ENCODE peak calls at places on chromosomes 5 and 9, in seven cellular contexts. One of them, this sample, is unnamed.

GRCh38 chr5:15821506-15821905 is 321.5 kb downstream of the FBXL7 start:
- DNase-seq in uterus: no peak
- DNase-seq in HCEC 1CT: peak
- DNase-seq in AG08395: peak
- DNase-seq in colonic mucosa: no peak
- DNase-seq in stimulated activated CD8-positive, alpha-beta memory T cell treated with anti-CD3 and anti-CD28 coated beads, Interleukin-4, amount 100 ng/mL, for 48 hours: no peak
- DNase-seq in NCI-H1930: no peak
- DNase-seq in this sample: no peak

GRCh38 chr9:71614409-71614808 is 153.9 kb downstream of the CEMIP2 start:
- DNase-seq in uterus: no peak
- DNase-seq in HCEC 1CT: no peak
- DNase-seq in stimulated activated CD8-positive, alpha-beta memory T cell treated with anti-CD3 and anti-CD28 coated beads, Interleukin-4, amount 100 ng/mL, for 48 hours: no peak
- DNase-seq in AG08395: no peak
- DNase-seq in NCI-H1930: no peak
- DNase-seq in colonic mucosa: no peak
- DNase-seq in this sample: no peak

GRCh38 chr5:157335534-157336422 is 69.9 kb downstream of the CYFIP2 start:
- DNase-seq in HCEC 1CT: peak
- DNase-seq in stimulated activated CD8-positive, alpha-beta memory T cell treated with anti-CD3 and anti-CD28 coated beads, Interleukin-4, amount 100 ng/mL, for 48 hours: no peak
- DNase-seq in uterus: no peak
- DNase-seq in NCI-H1930: no peak
- DNase-seq in AG08395: peak
- DNase-seq in colonic mucosa: no peak
- DNase-seq in this sample: no peak

GRCh38 chr5:57711471-57711870 is 228.9 kb upstream of the ACTBL2 start:
- DNase-seq in stimulated activated CD8-positive, alpha-beta memory T cell treated with anti-CD3 and anti-CD28 coated beads, Interleukin-4, amount 100 ng/mL, for 48 hours: no peak
- DNase-seq in HCEC 1CT: no peak
- DNase-seq in AG08395: no peak
- DNase-seq in NCI-H1930: no peak
- DNase-seq in colonic mucosa: no peak
- DNase-seq in uterus: no peak
- DNase-seq in this sample: no peak

GRCh38 chr9:93052791-93053540 is 5.5 kb upstream of the SUSD3 start:
- DNase-seq in stimulated activated CD8-positive, alpha-beta memory T cell treated with anti-CD3 and anti-CD28 coated beads, Interleukin-4, amount 100 ng/mL, for 48 hours: no peak
- DNase-seq in uterus: no peak
- DNase-seq in colonic mucosa: no peak
- DNase-seq in HCEC 1CT: no peak
- DNase-seq in AG08395: no peak
- DNase-seq in NCI-H1930: no peak
- DNase-seq in this sample: no peak

GRCh38 chr5:59656351-59657254 is 236.9 kb downstream of the PDE4D start:
- DNase-seq in AG08395: no peak
- DNase-seq in stimulated activated CD8-positive, alpha-beta memory T cell treated with anti-CD3 and anti-CD28 coated beads, Interleukin-4, amount 100 ng/mL, for 48 hours: no peak
- DNase-seq in uterus: no peak
- DNase-seq in HCEC 1CT: no peak
- DNase-seq in colonic mucosa: no peak
- DNase-seq in NCI-H1930: no peak
- DNase-seq in this sample: no peak

GRCh38 chr9:104329245-104329644 is 174.8 kb upstream of the OR13F1 start:
- DNase-seq in HCEC 1CT: no peak
- DNase-seq in uterus: no peak
- DNase-seq in stimulated activated CD8-positive, alpha-beta memory T cell treated with anti-CD3 and anti-CD28 coated beads, Interleukin-4, amount 100 ng/mL, for 48 hours: no peak
- DNase-seq in colonic mucosa: no peak
- DNase-seq in NCI-H1930: no peak
- DNase-seq in AG08395: no peak
- DNase-seq in this sample: no peak

GRCh38 chr5:40879163-40879942 is 29.9 kb upstream of the C7 start:
- DNase-seq in HCEC 1CT: peak
- DNase-seq in colonic mucosa: no peak
- DNase-seq in NCI-H1930: peak
- DNase-seq in AG08395: peak
- DNase-seq in uterus: no peak
- DNase-seq in stimulated activated CD8-positive, alpha-beta memory T cell treated with anti-CD3 and anti-CD28 coated beads, Interleukin-4, amount 100 ng/mL, for 48 hours: no peak
- DNase-seq in this sample: no peak

GRCh38 chr5:78560456-78560855 is 88.1 kb downstream of the LHFPL2 start:
- DNase-seq in colonic mucosa: no peak
- DNase-seq in uterus: no peak
- DNase-seq in stimulated activated CD8-positive, alpha-beta memory T cell treated with anti-CD3 and anti-CD28 coated beads, Interleukin-4, amount 100 ng/mL, for 48 hours: no peak
- DNase-seq in AG08395: no peak
- DNase-seq in HCEC 1CT: no peak
- DNase-seq in NCI-H1930: no peak
- DNase-seq in this sample: no peak

GRCh38 chr9:4206718-4207117 is 93.2 kb downstream of the GLIS3 start:
- DNase-seq in NCI-H1930: no peak
- DNase-seq in stimulated activated CD8-positive, alpha-beta memory T cell treated with anti-CD3 and anti-CD28 coated beads, Interleukin-4, amount 100 ng/mL, for 48 hours: no peak
- DNase-seq in uterus: peak
- DNase-seq in colonic mucosa: no peak
- DNase-seq in HCEC 1CT: no peak
- DNase-seq in AG08395: no peak
- DNase-seq in this sample: no peak

GRCh38 chr5:66603164-66603563 is 7.0 kb downstream of the MAST4 start:
- DNase-seq in colonic mucosa: no peak
- DNase-seq in stimulated activated CD8-positive, alpha-beta memory T cell treated with anti-CD3 and anti-CD28 coated beads, Interleukin-4, amount 100 ng/mL, for 48 hours: no peak
- DNase-seq in HCEC 1CT: no peak
- DNase-seq in AG08395: no peak
- DNase-seq in uterus: no peak
- DNase-seq in NCI-H1930: no peak
- DNase-seq in this sample: no peak

GRCh38 chr9:109110326-109111014 is 9.3 kb downstream of the TMEM245 start:
- DNase-seq in stimulated activated CD8-positive, alpha-beta memory T cell treated with anti-CD3 and anti-CD28 coated beads, Interleukin-4, amount 100 ng/mL, for 48 hours: no peak
- DNase-seq in colonic mucosa: no peak
- DNase-seq in uterus: no peak
- DNase-seq in HCEC 1CT: peak
- DNase-seq in NCI-H1930: no peak
- DNase-seq in AG08395: peak
- DNase-seq in this sample: no peak

GRCh38 chr5:73118331-73119011 is 1.9 kb upstream of the TMEM171 start:
- DNase-seq in NCI-H1930: no peak
- DNase-seq in colonic mucosa: peak
- DNase-seq in AG08395: no peak
- DNase-seq in stimulated activated CD8-positive, alpha-beta memory T cell treated with anti-CD3 and anti-CD28 coated beads, Interleukin-4, amount 100 ng/mL, for 48 hours: no peak
- DNase-seq in uterus: no peak
- DNase-seq in HCEC 1CT: no peak
- DNase-seq in this sample: no peak

GRCh38 chr5:145463634-145464033 is 371.5 kb downstream of the PRELID2 start:
- DNase-seq in AG08395: no peak
- DNase-seq in HCEC 1CT: peak
- DNase-seq in colonic mucosa: no peak
- DNase-seq in stimulated activated CD8-positive, alpha-beta memory T cell treated with anti-CD3 and anti-CD28 coated beads, Interleukin-4, amount 100 ng/mL, for 48 hours: no peak
- DNase-seq in NCI-H1930: no peak
- DNase-seq in uterus: no peak
- DNase-seq in this sample: no peak